ENCODE peak calls at places on chromosomes 4 and X, in ten cellular contexts. Y is mammary epithelial cell, C is fibroblast of mammary gland, E is transverse colon, Z is thyroid gland, A is endodermal cell, R is GM12865, H is A549, K is upper lobe of right lung, U is hepatocyte. Q is an unnamed sample.

GRCh38 chr4:15677507-15677988 is 4.1 kb upstream of the FAM200B start:
- DNase-seq in Z (no peak), H (peak), A (no peak), R (no peak), U (peak), Y (peak), C (peak), E (peak), K (no peak), Q (peak)

GRCh38 chrX:119757979-119758681 is at the start of gene SOWAHD:
- DNase-seq in R (peak), C (no peak), E (peak), K (peak), A (peak), H (peak), Y (peak), Z (peak), U (peak), Q (no peak)

GRCh38 chrX:41730101-41730500 is 6.1 kb downstream of the GPR82 start:
- DNase-seq in U (no peak), E (no peak), C (peak), A (no peak), Z (no peak), Y (no peak), H (no peak), K (no peak), R (no peak), Q (peak)

GRCh38 chr4:83679692-83680091 is 143.8 kb downstream of the GPAT3 start:
- DNase-seq in R (no peak), A (no peak), Y (no peak), C (no peak), U (no peak), K (no peak), H (no peak), Z (no peak), E (no peak), Q (no peak)

GRCh38 chr4:77579406-77580076 is 26.1 kb upstream of the CXCL13 start:
- DNase-seq in E (no peak), Y (peak), K (no peak), A (no peak), H (peak), U (no peak), Z (no peak), C (peak), R (no peak), Q (peak)

GRCh38 chr4:5809216-5809776 is 83.6 kb downstream of the CRMP1 start:
- DNase-seq in C (no peak), A (no peak), R (no peak), Y (no peak), E (no peak), U (no peak), H (no peak), K (no peak), Z (no peak), Q (no peak)

GRCh38 chrX:134846042-134846441 is 144.7 kb upstream of the SMIM10 start:
- DNase-seq in H (no peak), E (no peak), Y (no peak), Z (no peak), U (no peak), A (no peak), C (no peak), K (no peak), R (no peak), Q (no peak)

GRCh38 chr4:55758570-55758969 is 61.0 kb upstream of the EXOC1L start:
- DNase-seq in C (peak), R (peak), Y (no peak), U (no peak), A (no peak), Z (no peak), E (peak), K (no peak), H (no peak), Q (no peak)

GRCh38 chrX:1202251-1202650 is 10.2 kb downstream of the CRLF2 start:
- DNase-seq in R (no peak), K (no peak), Z (no peak), E (no peak), C (no peak), H (no peak), A (peak), Y (no peak), U (no peak), Q (no peak)

GRCh38 chr4:167023359-167023925 is 210.9 kb downstream of the SPOCK3 start:
- DNase-seq in A (no peak), E (no peak), Y (peak), H (no peak), C (no peak), Z (no peak), K (no peak), U (no peak), R (peak), Q (no peak)

GRCh38 chr4:128349921-128350320 is 62.3 kb upstream of the PGRMC2 start:
- DNase-seq in H (peak), Z (no peak), A (no peak), Y (no peak), R (no peak), K (no peak), E (no peak), U (peak), C (peak), Q (peak)

GRCh38 chr4:87529187-87529586 is at the start of gene SPARCL1:
- DNase-seq in K (no peak), R (no peak), H (no peak), E (peak), A (peak), Z (peak), Y (no peak), C (peak), U (peak), Q (no peak)

GRCh38 chr4:45036677-45037076 is 310.3 kb upstream of the GNPDA2 start:
- DNase-seq in K (no peak), C (no peak), E (no peak), H (no peak), U (peak), R (no peak), Y (peak), A (no peak), Z (no peak), Q (no peak)

GRCh38 chr4:185134176-185134869 is 8.7 kb upstream of the SLC25A4 start:
- DNase-seq in Z (no peak), H (peak), E (no peak), R (peak), A (no peak), C (peak), K (no peak), Y (peak), U (peak), Q (peak)

GRCh38 chr4:105194328-105195231 is 47.9 kb downstream of the TET2 start:
- DNase-seq in A (no peak), E (no peak), H (no peak), R (peak), C (peak), Z (no peak), U (no peak), K (no peak), Y (peak), Q (peak)

GRCh38 chr4:186948361-186949291 is 225.0 kb upstream of the FAT1 start:
- DNase-seq in E (no peak), R (no peak), C (peak), Z (no peak), A (peak), K (no peak), Y (no peak), H (peak), U (peak), Q (peak)
- TF ChIP-seq CTCF in E (no peak), R (no peak), C (peak), Z (no peak), A (peak), K (peak), Y (peak), H (no peak), U (peak), Q (peak)

DNA sequence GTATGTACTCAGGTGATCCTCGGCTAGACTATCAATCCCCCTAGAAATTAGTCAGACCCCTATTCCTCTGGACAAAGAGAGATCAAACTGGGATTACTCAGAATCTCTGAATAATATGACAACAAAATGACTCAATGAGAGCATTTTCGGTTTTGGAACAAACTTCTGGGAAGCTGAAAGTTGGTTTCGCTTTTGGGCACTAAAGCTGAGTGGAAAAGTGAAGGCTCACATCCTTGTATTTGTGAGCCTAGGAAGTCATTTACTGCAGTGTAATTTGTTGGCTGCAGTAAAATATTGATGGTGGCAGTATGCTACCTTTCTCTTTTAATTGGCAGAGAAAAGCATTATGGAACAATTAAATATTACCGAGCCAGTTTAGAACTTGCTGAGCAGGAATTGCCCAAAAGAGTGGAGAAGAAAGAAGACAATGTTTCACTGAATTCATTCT is 69.4 kb downstream of the AGTR2 start:
- DNase-seq in Z (no peak), Y (peak), K (no peak), A (no peak), C (peak), U (no peak), R (no peak), E (no peak), H (no peak), Q (peak)
- H3K4me3 ChIP-seq in Z (no peak), Y (peak), K (peak), A (no peak), C (no peak), U (no peak), R (no peak), E (no peak), H (no peak), Q (no peak)

DNA sequence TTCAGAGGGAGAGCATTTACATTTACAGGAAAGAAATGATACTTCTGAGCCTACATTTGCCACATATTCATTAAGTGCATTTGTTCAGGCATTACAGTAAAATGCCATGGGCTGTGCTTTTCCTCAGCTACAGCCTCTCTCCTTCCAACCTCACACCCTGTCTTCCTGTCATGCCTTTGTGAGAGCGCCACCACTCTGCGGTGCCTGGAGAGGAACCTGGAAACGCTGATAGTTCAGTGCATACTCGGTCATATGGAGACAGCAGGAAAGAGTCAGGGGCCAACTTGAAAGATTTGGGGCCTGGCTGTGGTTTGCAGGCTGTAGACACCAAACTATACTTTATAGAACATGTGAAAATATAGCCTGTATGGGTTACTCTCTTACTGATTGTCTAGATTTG is 40.5 kb downstream of the NFKB1 start:
- DNase-seq in Y (no peak), H (peak), U (no peak), K (no peak), A (peak), Z (no peak), C (no peak), E (peak), R (peak), Q (no peak)
- TF ChIP-seq CTCF in Y (peak), H (no peak), U (no peak), K (no peak), A (peak), Z (no peak), C (no peak), E (no peak), R (peak), Q (no peak)

GRCh38 chr4:48112017-48112667 is 21.9 kb downstream of the TXK start:
- DNase-seq in U (no peak), R (no peak), C (peak), Y (peak), A (peak), H (no peak), Z (no peak), E (no peak), K (no peak), Q (peak)

GRCh38 chr4:48118081-48118480 is 16.0 kb downstream of the TXK start:
- DNase-seq in A (no peak), C (no peak), U (no peak), E (no peak), Y (no peak), H (no peak), Z (no peak), K (no peak), R (no peak), Q (no peak)

GRCh38 chr4:48110452-48110978 is 23.5 kb downstream of the TXK start:
- DNase-seq in A (no peak), C (no peak), Y (no peak), K (no peak), U (no peak), H (no peak), R (no peak), E (no peak), Z (no peak), Q (no peak)

GRCh38 chr4:48116582-48116981 is 17.5 kb downstream of the TXK start:
- DNase-seq in H (no peak), C (no peak), A (peak), R (no peak), E (no peak), K (no peak), Z (no peak), U (no peak), Y (no peak), Q (no peak)

GRCh38 chr4:48114396-48114795 is 19.7 kb downstream of the TXK start:
- DNase-seq in K (no peak), C (no peak), U (no peak), H (no peak), Y (no peak), E (no peak), Z (no peak), A (no peak), R (no peak), Q (no peak)
- H3K4me3 ChIP-seq in K (no peak), C (no peak), U (no peak), H (no peak), Y (no peak), E (no peak), Z (no peak), A (no peak), R (no peak), Q (no peak)

GRCh38 chr4:113762061-113762850 is 718 bp upstream of the CAMK2D start:
- DNase-seq in Z (peak), Y (peak), H (peak), K (peak), A (peak), U (peak), R (peak), E (peak), C (peak), Q (peak)

GRCh38 chr4:113760094-113760851 is 1.3 kb downstream of the CAMK2D start:
- DNase-seq in E (peak), H (peak), R (peak), C (peak), U (peak), K (peak), Z (peak), A (peak), Y (peak), Q (peak)

GRCh38 chr4:113762851-113763172 is 1.3 kb upstream of the CAMK2D start:
- DNase-seq in K (no peak), U (no peak), H (no peak), Y (no peak), Z (no peak), R (no peak), A (no peak), E (no peak), C (no peak), Q (no peak)

GRCh38 chr4:113760852-113761681 is 471 bp downstream of the CAMK2D start:
- DNase-seq in H (peak), Y (peak), K (peak), Z (peak), A (peak), R (peak), U (peak), E (peak), C (peak), Q (peak)

DNA sequence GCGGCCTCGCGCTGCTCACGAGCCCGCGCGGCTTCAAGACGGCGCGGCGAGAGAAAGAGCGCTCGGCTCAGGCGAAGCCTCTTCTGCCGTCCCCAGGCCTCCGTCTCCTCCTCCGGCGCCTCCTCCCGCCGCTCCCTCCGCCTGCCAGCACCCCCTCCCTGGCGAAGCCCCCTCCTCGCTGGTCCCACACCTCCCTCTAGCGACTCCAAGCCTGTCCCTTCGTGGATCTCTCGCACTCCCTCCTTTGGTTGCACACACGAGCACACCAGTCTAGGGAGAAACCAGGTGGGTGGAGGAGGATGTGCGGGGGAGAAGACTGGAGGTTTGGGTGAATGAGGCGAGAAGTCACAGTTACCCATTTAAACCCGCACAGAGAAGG is at the start of gene CAMK2D:
- DNase-seq in C (peak), R (peak), Y (peak), U (peak), Z (peak), E (peak), A (peak), K (peak), H (peak), Q (peak)
- TF ChIP-seq CTCF in C (peak), R (peak), Y (peak), U (peak), Z (no peak), E (peak), A (peak), K (peak), H (peak), Q (peak)

GRCh38 chr4:7200801-7201200 is 8.5 kb downstream of the SORCS2 start:
- DNase-seq in H (no peak), C (no peak), Y (no peak), Z (no peak), U (no peak), K (peak), R (no peak), E (no peak), A (peak), Q (no peak)

GRCh38 chr4:7198440-7199128 is 6.2 kb downstream of the SORCS2 start:
- DNase-seq in A (peak), K (peak), R (no peak), H (no peak), Y (no peak), Z (no peak), U (no peak), E (no peak), C (no peak), Q (no peak)

GRCh38 chr4:7197910-7198309 is 5.6 kb downstream of the SORCS2 start:
- DNase-seq in A (peak), C (no peak), Z (no peak), H (no peak), R (no peak), K (peak), Y (no peak), U (no peak), E (no peak), Q (no peak)

GRCh38 chr4:7199771-7200441 is 7.6 kb downstream of the SORCS2 start:
- DNase-seq in C (no peak), Y (no peak), K (peak), R (no peak), H (no peak), E (no peak), Z (no peak), A (peak), U (no peak), Q (no peak)

DNA sequence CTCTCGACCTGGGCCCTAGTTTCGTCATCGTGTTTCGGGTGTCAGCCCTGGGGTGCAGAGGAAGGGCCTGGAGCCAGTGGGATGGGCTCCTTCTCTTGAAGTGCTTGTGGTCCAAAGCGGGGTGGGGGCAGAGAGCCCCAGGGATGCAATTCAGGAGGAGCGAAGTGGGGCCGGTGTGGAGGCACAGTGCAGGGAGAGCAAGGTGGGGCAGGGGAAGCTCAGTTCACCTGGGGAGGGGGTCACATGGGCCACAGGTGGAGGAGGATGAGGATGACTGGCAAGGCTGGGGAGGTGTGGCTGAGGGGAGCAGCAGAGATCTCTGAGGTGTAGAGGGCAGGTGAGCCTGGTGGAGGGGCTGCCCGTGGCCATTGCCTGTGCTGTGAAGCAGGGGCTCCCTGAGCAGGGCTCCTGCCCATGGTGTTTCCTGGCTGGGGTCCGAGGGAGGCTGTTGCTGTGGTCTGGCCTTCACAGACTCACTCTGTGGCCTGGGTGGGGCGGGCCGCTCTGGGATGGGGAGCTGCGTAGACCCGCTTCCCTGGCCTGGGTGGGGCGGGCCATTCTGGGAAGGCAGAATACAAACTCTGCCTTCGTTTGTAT is 6.9 kb downstream of the SORCS2 start:
- DNase-seq in U (no peak), K (peak), R (no peak), A (peak), H (no peak), Y (no peak), Z (no peak), E (no peak), C (no peak), Q (no peak)
- H3K4me3 ChIP-seq in U (no peak), K (no peak), R (no peak), A (no peak), H (no peak), Y (no peak), Z (no peak), E (no peak), C (no peak), Q (no peak)

GRCh38 chr4:8320386-8320750 is 50.8 kb downstream of the HTRA3 start:
- DNase-seq in R (peak), Y (no peak), Z (no peak), H (no peak), E (no peak), A (peak), U (no peak), K (peak), C (no peak), Q (no peak)
- TF ChIP-seq CTCF in R (peak), Y (peak), Z (no peak), H (no peak), E (no peak), A (peak), U (peak), K (no peak), C (peak), Q (peak)